ENCODE peak calls at places on chromosomes 1 and 21, in five cellular contexts. One of them, this sample, is unnamed.
A peak's percentile ranks its signal among the peaks of the same experiment; 100 is the strongest.

GRCh38 chr1:167881786-167882185 is 32.1 kb downstream of the ADCY10 start:
- DNase-seq in neural crest cell: no peak
- DNase-seq in A549: peak; percentile 16
- DNase-seq in AG04449: no peak
- DNase-seq in CD4-positive, alpha-beta T cell: no peak
- DNase-seq in this sample: no peak

GRCh38 chr1:212828395-212828794 is 19.1 kb downstream of the SPATA45 start:
- DNase-seq in neural crest cell: no peak
- DNase-seq in A549: no peak
- DNase-seq in AG04449: no peak
- DNase-seq in CD4-positive, alpha-beta T cell: no peak
- DNase-seq in this sample: no peak

GRCh38 chr1:1013922-1014617 is 773 bp downstream of the ISG15 start:
- DNase-seq in neural crest cell: no peak
- DNase-seq in A549: no peak
- DNase-seq in AG04449: no peak
- DNase-seq in CD4-positive, alpha-beta T cell: no peak
- DNase-seq in this sample: no peak

GRCh38 chr1:214005716-214006115 is 17.9 kb downstream of the PROX1 start:
- DNase-seq in neural crest cell: no peak
- DNase-seq in A549: no peak
- DNase-seq in AG04449: no peak
- DNase-seq in CD4-positive, alpha-beta T cell: no peak
- DNase-seq in this sample: no peak

GRCh38 chr1:76390451-76390850 is 315.9 kb downstream of the ST6GALNAC3 start:
- DNase-seq in neural crest cell: no peak
- DNase-seq in A549: no peak
- DNase-seq in AG04449: no peak
- DNase-seq in CD4-positive, alpha-beta T cell: no peak
- DNase-seq in this sample: no peak

GRCh38 chr1:220748091-220748934 is at the start of gene MTARC2:
- DNase-seq in neural crest cell: peak; percentile 57
- DNase-seq in A549: peak; percentile 82
- DNase-seq in AG04449: peak; percentile 10
- DNase-seq in CD4-positive, alpha-beta T cell: no peak
- DNase-seq in this sample: no peak

GRCh38 chr1:221809101-221810029 is 67.5 kb upstream of the DUSP10 start:
- DNase-seq in neural crest cell: no peak
- DNase-seq in A549: no peak
- DNase-seq in AG04449: no peak
- DNase-seq in CD4-positive, alpha-beta T cell: no peak
- DNase-seq in this sample: no peak

GRCh38 chr1:1971017-1971416 is 32.6 kb downstream of the CFAP74 start:
- DNase-seq in neural crest cell: no peak
- DNase-seq in A549: no peak
- DNase-seq in AG04449: no peak
- DNase-seq in CD4-positive, alpha-beta T cell: no peak
- DNase-seq in this sample: no peak

GRCh38 chr1:147243228-147243685 is 773 bp downstream of the CHD1L start:
- DNase-seq in neural crest cell: peak; percentile 26
- DNase-seq in A549: no peak
- DNase-seq in AG04449: peak; percentile 49
- DNase-seq in CD4-positive, alpha-beta T cell: no peak
- DNase-seq in this sample: peak; percentile 24

GRCh38 chr1:65793359-65793732 is 651 bp downstream of the PDE4B start:
- DNase-seq in neural crest cell: peak; percentile 7
- DNase-seq in A549: no peak
- DNase-seq in AG04449: no peak
- DNase-seq in CD4-positive, alpha-beta T cell: no peak
- DNase-seq in this sample: no peak

GRCh38 chr1:179190861-179191260 is 38.6 kb downstream of the ABL2 start:
- DNase-seq in neural crest cell: no peak
- DNase-seq in A549: no peak
- DNase-seq in AG04449: no peak
- DNase-seq in CD4-positive, alpha-beta T cell: no peak
- DNase-seq in this sample: no peak

GRCh38 chr1:200221614-200222282 is 188.1 kb downstream of the ZNF281 start:
- DNase-seq in neural crest cell: no peak
- DNase-seq in A549: no peak
- DNase-seq in AG04449: no peak
- DNase-seq in CD4-positive, alpha-beta T cell: no peak
- DNase-seq in this sample: no peak

GRCh38 chr1:167630568-167631385 is 745 bp downstream of the RCSD1 start:
- DNase-seq in neural crest cell: no peak
- DNase-seq in A549: no peak
- DNase-seq in AG04449: no peak
- DNase-seq in CD4-positive, alpha-beta T cell: no peak
- DNase-seq in this sample: no peak

GRCh38 chr1:3679098-3679555 is 26.8 kb downstream of the TP73 start:
- DNase-seq in neural crest cell: no peak
- DNase-seq in A549: no peak
- DNase-seq in AG04449: no peak
- DNase-seq in CD4-positive, alpha-beta T cell: no peak
- DNase-seq in this sample: no peak

GRCh38 chr1:243268284-243268653 is 12.4 kb downstream of the SDCCAG8 start:
- DNase-seq in neural crest cell: no peak
- DNase-seq in A549: peak; percentile 58
- DNase-seq in AG04449: no peak
- DNase-seq in CD4-positive, alpha-beta T cell: no peak
- DNase-seq in this sample: no peak

GRCh38 chr1:119327436-119328155 is 41.0 kb upstream of the HAO2 start:
- DNase-seq in neural crest cell: peak; percentile 42
- DNase-seq in A549: no peak
- DNase-seq in AG04449: no peak
- DNase-seq in CD4-positive, alpha-beta T cell: no peak
- DNase-seq in this sample: no peak

GRCh38 chr1:29682918-29683314 is 446.6 kb downstream of the PTPRU start:
- DNase-seq in neural crest cell: no peak
- DNase-seq in A549: no peak
- DNase-seq in AG04449: no peak
- DNase-seq in CD4-positive, alpha-beta T cell: no peak
- DNase-seq in this sample: no peak

GRCh38 chr1:6026095-6026809 is 19.4 kb upstream of the KCNAB2 start:
- DNase-seq in neural crest cell: no peak
- DNase-seq in A549: peak; percentile 68
- DNase-seq in AG04449: no peak
- DNase-seq in CD4-positive, alpha-beta T cell: peak; percentile 89
- DNase-seq in this sample: peak; percentile 92

GRCh38 chr1:11187458-11187857 is 1.7 kb upstream of the ANGPTL7 start:
- DNase-seq in neural crest cell: no peak
- DNase-seq in A549: no peak
- DNase-seq in AG04449: no peak
- DNase-seq in CD4-positive, alpha-beta T cell: no peak
- DNase-seq in this sample: no peak

GRCh38 chr1:156146006-156146748 is 7.2 kb upstream of the SEMA4A start:
- DNase-seq in neural crest cell: no peak
- DNase-seq in A549: peak; percentile 85
- DNase-seq in AG04449: peak; percentile 85
- DNase-seq in CD4-positive, alpha-beta T cell: peak; percentile 25
- DNase-seq in this sample: no peak

GRCh38 chr1:61921435-61921834 is 179.2 kb downstream of the PATJ start:
- DNase-seq in neural crest cell: no peak
- DNase-seq in A549: no peak
- DNase-seq in AG04449: no peak
- DNase-seq in CD4-positive, alpha-beta T cell: no peak
- DNase-seq in this sample: no peak
- TF ChIP-seq CTCF in neural crest cell: peak; percentile 36
- TF ChIP-seq CTCF in A549: no peak
- TF ChIP-seq CTCF in AG04449: no peak
- TF ChIP-seq CTCF in CD4-positive, alpha-beta T cell: no peak
- TF ChIP-seq CTCF in this sample: no peak

DNA sequence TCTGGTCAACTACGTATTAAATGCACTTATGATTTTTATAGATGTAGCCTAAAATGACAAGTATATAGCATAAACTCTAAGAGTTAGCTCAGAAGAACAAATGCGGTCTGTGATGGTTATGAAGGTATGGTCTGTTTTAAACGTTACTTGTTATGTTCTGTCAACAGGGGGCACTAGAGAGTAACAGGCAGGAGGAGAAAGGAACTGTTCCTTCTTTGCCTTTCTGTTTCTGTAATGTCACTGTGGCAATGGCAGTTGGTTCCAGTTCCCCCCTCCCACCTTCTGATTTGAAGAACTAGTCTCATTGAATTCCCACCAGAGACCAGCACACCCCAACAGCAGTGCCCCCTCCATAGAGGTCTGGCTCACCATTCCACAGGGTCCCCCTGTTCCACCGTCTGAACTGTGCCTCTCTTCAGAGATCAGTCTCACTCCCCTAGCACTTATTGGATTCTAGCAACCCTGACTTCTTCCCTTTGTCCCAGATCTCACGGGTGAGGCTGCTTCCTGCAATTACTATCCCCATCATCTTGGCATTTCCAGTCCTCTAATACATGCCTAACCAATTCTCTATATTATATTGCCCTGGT is 14.0 kb downstream of the KRTAP24-1 start:
- DNase-seq in neural crest cell: no peak
- DNase-seq in A549: no peak
- DNase-seq in AG04449: no peak
- DNase-seq in CD4-positive, alpha-beta T cell: no peak
- DNase-seq in this sample: no peak
- TF ChIP-seq CTCF in neural crest cell: peak; percentile 39
- TF ChIP-seq CTCF in A549: no peak
- TF ChIP-seq CTCF in AG04449: no peak
- TF ChIP-seq CTCF in CD4-positive, alpha-beta T cell: no peak
- TF ChIP-seq CTCF in this sample: no peak

GRCh38 chr1:43439121-43439581 is 14.6 kb downstream of the HYI start:
- DNase-seq in neural crest cell: no peak
- DNase-seq in A549: no peak
- DNase-seq in AG04449: no peak
- DNase-seq in CD4-positive, alpha-beta T cell: no peak
- DNase-seq in this sample: no peak

GRCh38 chr1:43440358-43440757 is 13.4 kb downstream of the HYI start:
- DNase-seq in neural crest cell: no peak
- DNase-seq in A549: no peak
- DNase-seq in AG04449: no peak
- DNase-seq in CD4-positive, alpha-beta T cell: no peak
- DNase-seq in this sample: no peak

GRCh38 chr1:43438576-43439120 is 15.1 kb downstream of the HYI start:
- DNase-seq in neural crest cell: no peak
- DNase-seq in A549: no peak
- DNase-seq in AG04449: no peak
- DNase-seq in CD4-positive, alpha-beta T cell: no peak
- DNase-seq in this sample: no peak

GRCh38 chr1:43441166-43441893 is 12.4 kb downstream of the HYI start:
- DNase-seq in neural crest cell: no peak
- DNase-seq in A549: no peak
- DNase-seq in AG04449: no peak
- DNase-seq in CD4-positive, alpha-beta T cell: no peak
- DNase-seq in this sample: no peak

GRCh38 chr1:43439781-43440180 is 13.9 kb downstream of the HYI start:
- DNase-seq in neural crest cell: no peak
- DNase-seq in A549: no peak
- DNase-seq in AG04449: no peak
- DNase-seq in CD4-positive, alpha-beta T cell: no peak
- DNase-seq in this sample: no peak
- TF ChIP-seq CTCF in neural crest cell: no peak
- TF ChIP-seq CTCF in A549: no peak
- TF ChIP-seq CTCF in AG04449: no peak
- TF ChIP-seq CTCF in CD4-positive, alpha-beta T cell: no peak
- TF ChIP-seq CTCF in this sample: no peak

GRCh38 chr1:193144361-193144938 is 22.6 kb downstream of the CDC73 start:
- DNase-seq in neural crest cell: no peak
- DNase-seq in A549: no peak
- DNase-seq in AG04449: no peak
- DNase-seq in CD4-positive, alpha-beta T cell: no peak
- DNase-seq in this sample: no peak

GRCh38 chr1:193142409-193142808 is 20.6 kb downstream of the CDC73 start:
- DNase-seq in neural crest cell: no peak
- DNase-seq in A549: no peak
- DNase-seq in AG04449: no peak
- DNase-seq in CD4-positive, alpha-beta T cell: no peak
- DNase-seq in this sample: no peak

GRCh38 chr1:193140254-193140653 is 18.4 kb downstream of the CDC73 start:
- DNase-seq in neural crest cell: no peak
- DNase-seq in A549: no peak
- DNase-seq in AG04449: no peak
- DNase-seq in CD4-positive, alpha-beta T cell: no peak
- DNase-seq in this sample: no peak

GRCh38 chr1:193141804-193142203 is 20.0 kb downstream of the CDC73 start:
- DNase-seq in neural crest cell: no peak
- DNase-seq in A549: no peak
- DNase-seq in AG04449: no peak
- DNase-seq in CD4-positive, alpha-beta T cell: no peak
- DNase-seq in this sample: no peak

GRCh38 chr1:193143285-193143684 is 21.5 kb downstream of the CDC73 start:
- DNase-seq in neural crest cell: no peak
- DNase-seq in A549: no peak
- DNase-seq in AG04449: no peak
- DNase-seq in CD4-positive, alpha-beta T cell: no peak
- DNase-seq in this sample: no peak
- TF ChIP-seq CTCF in neural crest cell: peak; percentile 65
- TF ChIP-seq CTCF in A549: peak; percentile 58
- TF ChIP-seq CTCF in AG04449: peak; percentile 9
- TF ChIP-seq CTCF in CD4-positive, alpha-beta T cell: peak; percentile 36
- TF ChIP-seq CTCF in this sample: peak; percentile 14

DNA sequence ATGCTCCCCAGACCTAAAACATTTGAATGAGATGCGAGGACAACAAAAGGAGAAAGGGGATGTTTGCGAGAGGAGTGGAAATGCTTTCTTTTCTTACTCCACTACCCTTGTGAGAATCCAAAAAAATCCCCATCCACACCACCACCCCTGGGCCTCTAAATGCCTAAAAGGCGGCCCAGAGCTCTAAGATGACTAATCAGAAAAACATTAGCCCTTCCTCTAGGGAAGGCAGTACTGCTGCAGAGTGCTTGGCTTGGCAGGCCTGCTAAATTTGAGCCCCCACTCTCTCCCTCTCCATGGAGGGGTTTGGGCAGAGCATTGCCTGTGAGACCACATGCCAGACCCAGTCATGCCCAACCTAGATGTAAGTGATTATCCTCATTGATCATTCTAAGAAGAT is 347.9 kb downstream of the USH2A start:
- DNase-seq in neural crest cell: no peak
- DNase-seq in A549: no peak
- DNase-seq in AG04449: no peak
- DNase-seq in CD4-positive, alpha-beta T cell: no peak
- DNase-seq in this sample: no peak
- TF ChIP-seq CTCF in neural crest cell: no peak
- TF ChIP-seq CTCF in A549: no peak
- TF ChIP-seq CTCF in AG04449: no peak
- TF ChIP-seq CTCF in CD4-positive, alpha-beta T cell: no peak
- TF ChIP-seq CTCF in this sample: no peak